ENCODE peak calls at places on chromosomes 13 and 19, in four cellular contexts. One of them, this sample, is unnamed.

GRCh38 chr13:31781064-31781463 is 41.7 kb downstream of the RXFP2 start:
- DNase-seq in HepG2: no peak
- DNase-seq in K562: no peak
- DNase-seq in GM12878: no peak
- DNase-seq in this sample: no peak

GRCh38 chr19:54207908-54208783 is 7.5 kb downstream of the RPS9 start:
- DNase-seq in HepG2: peak
- DNase-seq in K562: peak
- DNase-seq in GM12878: peak
- DNase-seq in this sample: no peak

GRCh38 chr13:32840113-32840512 is 176.1 kb upstream of the KL start:
- DNase-seq in HepG2: no peak
- DNase-seq in K562: no peak
- DNase-seq in GM12878: no peak
- DNase-seq in this sample: no peak

GRCh38 chr13:29909975-29910674 is 59.7 kb upstream of the UBL3 start:
- DNase-seq in K562: no peak
- DNase-seq in GM12878: no peak
- DNase-seq in HepG2: no peak
- DNase-seq in this sample: no peak

GRCh38 chr19:2213799-2214198 is 22.3 kb downstream of the PLEKHJ1 start:
- DNase-seq in K562: no peak
- DNase-seq in HepG2: no peak
- DNase-seq in GM12878: no peak
- DNase-seq in this sample: no peak

GRCh38 chr13:99968521-99969367 is 2.8 kb downstream of the ZIC5 start:
- DNase-seq in HepG2: no peak
- DNase-seq in K562: no peak
- DNase-seq in GM12878: no peak
- DNase-seq in this sample: peak

GRCh38 chr13:21898990-21899389 is 228.1 kb downstream of the FGF9 start:
- DNase-seq in K562: no peak
- DNase-seq in HepG2: no peak
- DNase-seq in GM12878: no peak
- DNase-seq in this sample: no peak

GRCh38 chr13:76164290-76164689 is 528.2 kb downstream of the LMO7 start:
- DNase-seq in HepG2: no peak
- DNase-seq in GM12878: no peak
- DNase-seq in K562: no peak
- DNase-seq in this sample: no peak

GRCh38 chr13:51397262-51397933 is 55.4 kb downstream of the INTS6 start:
- DNase-seq in K562: peak
- DNase-seq in GM12878: no peak
- DNase-seq in HepG2: no peak
- DNase-seq in this sample: peak

GRCh38 chr13:20160346-20161274 is at the start of gene GJA3:
- DNase-seq in GM12878: no peak
- DNase-seq in HepG2: no peak
- DNase-seq in K562: peak
- DNase-seq in this sample: peak

GRCh38 chr13:24270639-24271131 is 38.7 kb upstream of the C1QTNF9 start:
- DNase-seq in GM12878: peak
- DNase-seq in HepG2: peak
- DNase-seq in K562: no peak
- DNase-seq in this sample: peak

GRCh38 chr19:43763473-43763939 is 8.7 kb upstream of the SMG9 start:
- DNase-seq in HepG2: no peak
- DNase-seq in K562: peak
- DNase-seq in GM12878: no peak
- DNase-seq in this sample: no peak

GRCh38 chr19:35090160-35090794 is 25.3 kb upstream of the FXYD3 start:
- DNase-seq in GM12878: no peak
- DNase-seq in K562: peak
- DNase-seq in HepG2: peak
- DNase-seq in this sample: peak
- TF ChIP-seq FOXM1 in GM12878: no peak
- TF ChIP-seq FOXM1 in K562: no peak
- TF ChIP-seq FOXM1 in HepG2: no peak
- TF ChIP-seq FOXM1 in this sample: no peak

GRCh38 chr19:30471441-30471840 is 99.3 kb downstream of the ZNF536 start:
- DNase-seq in GM12878: no peak
- DNase-seq in HepG2: no peak
- DNase-seq in K562: no peak
- DNase-seq in this sample: no peak
- TF ChIP-seq ZBTB33 in GM12878: no peak
- TF ChIP-seq ZBTB33 in HepG2: no peak
- TF ChIP-seq ZBTB33 in K562: no peak
- TF ChIP-seq ZBTB33 in this sample: no peak

GRCh38 chr13:94858856-94859811 is 146.8 kb upstream of the SOX21 start:
- DNase-seq in HepG2: no peak
- DNase-seq in K562: no peak
- DNase-seq in GM12878: no peak
- DNase-seq in this sample: no peak
- TF ChIP-seq FOXM1 in HepG2: no peak
- TF ChIP-seq FOXM1 in K562: no peak
- TF ChIP-seq FOXM1 in GM12878: no peak
- TF ChIP-seq FOXM1 in this sample: no peak

GRCh38 chr19:6172074-6172863 is 36.8 kb downstream of the ACSBG2 start:
- DNase-seq in HepG2: no peak
- DNase-seq in K562: no peak
- DNase-seq in GM12878: no peak
- DNase-seq in this sample: no peak
- TF ChIP-seq ZBTB33 in HepG2: no peak
- TF ChIP-seq ZBTB33 in K562: no peak
- TF ChIP-seq ZBTB33 in GM12878: no peak
- TF ChIP-seq ZBTB33 in this sample: no peak

GRCh38 chr19:45615795-45616708 is 14.0 kb upstream of the GPR4 start:
- DNase-seq in GM12878: peak
- DNase-seq in K562: peak
- DNase-seq in HepG2: peak
- DNase-seq in this sample: peak
- TF ChIP-seq FOXM1 in GM12878: no peak
- TF ChIP-seq FOXM1 in K562: no peak
- TF ChIP-seq FOXM1 in HepG2: no peak
- TF ChIP-seq FOXM1 in this sample: no peak